ENCODE peak calls at places on chromosomes 5 and 9, in six cellular contexts. K is ACHN; P is GM03348; Z is psoas muscle; W is NAMALWA; C is stimulated activated CD8-positive, alpha-beta memory T cell treated with anti-CD3 and anti-CD28 coated beads, Interleukin-15, amount 100 ng/mL, for 24 hours. M is an unnamed sample.

GRCh38 chr5:9932770-9933169 is 302.6 kb upstream of the TAS2R1 start:
- DNase-seq in K (no peak), P (peak), Z (no peak), W (no peak), C (no peak), M (no peak)

GRCh38 chr5:673837-674629 is 19.1 kb downstream of the TPPP start:
- DNase-seq in K (no peak), P (no peak), Z (peak), W (no peak), C (no peak), M (no peak)

GRCh38 chr9:137384116-137384756 is 38.7 kb downstream of the EXD3 start:
- DNase-seq in K (no peak), P (no peak), Z (peak), W (no peak), C (no peak), M (no peak)

GRCh38 chr9:83154087-83154736 is 91.3 kb upstream of the RASEF start:
- DNase-seq in K (peak), P (peak), Z (no peak), W (no peak), C (no peak), M (peak)

GRCh38 chr5:10478436-10478835 is 36.8 kb downstream of the ROPN1L start:
- DNase-seq in K (no peak), P (no peak), Z (no peak), W (no peak), C (no peak), M (no peak)

GRCh38 chr9:91949946-91950664 is at the start of gene ROR2:
- DNase-seq in K (peak), P (peak), Z (peak), W (peak), C (peak), M (peak)

GRCh38 chr5:158313739-158314464 is 455.0 kb upstream of the CLINT1 start:
- DNase-seq in K (no peak), P (no peak), Z (no peak), W (no peak), C (no peak), M (no peak)

GRCh38 chr9:96022445-96023031 is 147.0 kb downstream of the ERCC6L2 start:
- DNase-seq in K (no peak), P (no peak), Z (no peak), W (no peak), C (peak), M (no peak)

GRCh38 chr5:94425396-94425795 is 193.0 kb downstream of the KIAA0825 start:
- DNase-seq in K (no peak), P (no peak), Z (no peak), W (no peak), C (no peak), M (no peak)

GRCh38 chr9:114001794-114002261 is 76.3 kb downstream of the AMBP start:
- DNase-seq in K (no peak), P (no peak), Z (no peak), W (no peak), C (no peak), M (no peak)

GRCh38 chr9:87422999-87423398 is 74.7 kb upstream of the DAPK1 start:
- DNase-seq in K (no peak), P (no peak), Z (no peak), W (no peak), C (no peak), M (no peak)

GRCh38 chr5:132104561-132104960 is 31.0 kb downstream of the CSF2 start:
- DNase-seq in K (no peak), P (peak), Z (no peak), W (no peak), C (no peak), M (no peak)

GRCh38 chr5:138950411-138951011 is 75.4 kb upstream of the LRRTM2 start:
- DNase-seq in K (no peak), P (no peak), Z (no peak), W (no peak), C (no peak), M (no peak)

GRCh38 chr9:91481971-91482370 is 58.3 kb upstream of the NFIL3 start:
- DNase-seq in K (no peak), P (no peak), Z (no peak), W (no peak), C (no peak), M (no peak)

GRCh38 chr9:113875917-113876805 is at the start of gene ZNF618:
- DNase-seq in K (peak), P (peak), Z (peak), W (peak), C (no peak), M (peak)

GRCh38 chr5:27124590-27124989 is 86.2 kb upstream of the CDH9 start:
- DNase-seq in K (peak), P (peak), Z (no peak), W (peak), C (no peak), M (peak)

GRCh38 chr9:120043448-120043847 is 536.5 kb downstream of the CDK5RAP2 start:
- DNase-seq in K (no peak), P (no peak), Z (no peak), W (no peak), C (no peak), M (no peak)

GRCh38 chr5:54457094-54457531 is 1.6 kb downstream of the HSPB3 start:
- DNase-seq in K (no peak), P (peak), Z (no peak), W (no peak), C (no peak), M (peak)

GRCh38 chr5:125198270-125198974 is 452.0 kb upstream of the ZNF608 start:
- DNase-seq in K (peak), P (peak), Z (peak), W (peak), C (no peak), M (peak)

GRCh38 chr5:172902497-172903472 is 56.4 kb upstream of the RPL26L1 start:
- DNase-seq in K (peak), P (peak), Z (peak), W (peak), C (no peak), M (peak)

GRCh38 chr5:164708831-164709230 is 1203.4 kb downstream of the MAT2B start:
- DNase-seq in K (no peak), P (no peak), Z (no peak), W (no peak), C (no peak), M (no peak)

M was measured in NCI-H460.